ENCODE peak calls at places on chromosomes 6 and 20, in ten cellular contexts. O, W, A, C, D, H, V, K, Q and I are unnamed samples.

GRCh38 chr6:156883497-156884252 is 106.5 kb downstream of the ARID1B start:
- DNase-seq in O (no peak), W (no peak), A (peak; percentile 69), C (peak; percentile 63), D (peak; percentile 41), H (peak; percentile 13), V (no peak), K (peak; percentile 20), Q (no peak), I (no peak)

GRCh38 chr6:45724511-45724910 is 291.1 kb downstream of the CLIC5 start:
- DNase-seq in O (no peak), W (no peak), A (no peak), C (no peak), D (no peak), H (peak; percentile 88), V (peak; percentile 96), K (peak; percentile 93), Q (no peak), I (no peak)

GRCh38 chr6:77487808-77488425 is 24.6 kb upstream of the HTR1B start:
- DNase-seq in O (no peak), W (no peak), A (no peak), C (no peak), D (no peak), H (no peak), V (no peak), K (no peak), Q (no peak), I (no peak)

GRCh38 chr6:41767112-41767946 is 12.4 kb downstream of the FRS3 start:
- DNase-seq in O (no peak), W (peak; percentile 90), A (no peak), C (peak; percentile 20), D (peak; percentile 68), H (peak; percentile 77), V (peak; percentile 86), K (peak; percentile 78), Q (no peak), I (no peak)

GRCh38 chr6:134537146-134537555 is 219.2 kb upstream of the SGK1 start:
- DNase-seq in O (no peak), W (no peak), A (no peak), C (no peak), D (no peak), H (peak; percentile 96), V (peak; percentile 98), K (peak; percentile 73), Q (no peak), I (no peak)

GRCh38 chr6:170443151-170443662 is 109.9 kb downstream of the PSMB1 start:
- DNase-seq in O (no peak), W (no peak), A (no peak), C (no peak), D (no peak), H (no peak), V (no peak), K (no peak), Q (no peak), I (no peak)

GRCh38 chr6:107154131-107154906 is 39.0 kb upstream of the BEND3 start:
- DNase-seq in O (peak; percentile 34), W (no peak), A (no peak), C (no peak), D (peak; percentile 33), H (no peak), V (no peak), K (no peak), Q (no peak), I (no peak)

GRCh38 chr6:139855741-139856206 is 481.3 kb upstream of the CITED2 start:
- DNase-seq in O (no peak), W (no peak), A (no peak), C (no peak), D (no peak), H (no peak), V (no peak), K (no peak), Q (no peak), I (no peak)

GRCh38 chr6:134020071-134020470 is 32.4 kb downstream of the SLC2A12 start:
- DNase-seq in O (no peak), W (no peak), A (no peak), C (no peak), D (no peak), H (no peak), V (no peak), K (no peak), Q (no peak), I (no peak)

GRCh38 chr6:27280064-27280539 is 32.0 kb downstream of the POM121L2 start:
- DNase-seq in O (peak; percentile 67), W (peak; percentile 66), A (no peak), C (no peak), D (no peak), H (peak; percentile 63), V (peak; percentile 62), K (peak; percentile 58), Q (no peak), I (peak; percentile 55)

GRCh38 chr6:149560736-149561135 is 5.4 kb upstream of the GINM1 start:
- DNase-seq in O (peak; percentile 25), W (peak; percentile 48), A (no peak), C (peak; percentile 46), D (no peak), H (no peak), V (peak; percentile 27), K (no peak), Q (no peak), I (no peak)

GRCh38 chr6:17905611-17906592 is 81.5 kb downstream of the KIF13A start:
- DNase-seq in O (no peak), W (no peak), A (no peak), C (no peak), D (no peak), H (peak; percentile 86), V (peak; percentile 10), K (peak; percentile 59), Q (no peak), I (no peak)

GRCh38 chr20:57658447-57659130 is 38.4 kb upstream of the ZBP1 start:
- DNase-seq in O (no peak), W (no peak), A (peak; percentile 43), C (no peak), D (no peak), H (no peak), V (no peak), K (no peak), Q (no peak), I (peak; percentile 39)

GRCh38 chr6:113980937-113981554 is 10.1 kb upstream of the HDAC2 start:
- DNase-seq in O (peak; percentile 60), W (peak; percentile 56), A (no peak), C (peak; percentile 35), D (no peak), H (peak; percentile 40), V (peak; percentile 25), K (peak; percentile 33), Q (no peak), I (peak; percentile 20)

DNA sequence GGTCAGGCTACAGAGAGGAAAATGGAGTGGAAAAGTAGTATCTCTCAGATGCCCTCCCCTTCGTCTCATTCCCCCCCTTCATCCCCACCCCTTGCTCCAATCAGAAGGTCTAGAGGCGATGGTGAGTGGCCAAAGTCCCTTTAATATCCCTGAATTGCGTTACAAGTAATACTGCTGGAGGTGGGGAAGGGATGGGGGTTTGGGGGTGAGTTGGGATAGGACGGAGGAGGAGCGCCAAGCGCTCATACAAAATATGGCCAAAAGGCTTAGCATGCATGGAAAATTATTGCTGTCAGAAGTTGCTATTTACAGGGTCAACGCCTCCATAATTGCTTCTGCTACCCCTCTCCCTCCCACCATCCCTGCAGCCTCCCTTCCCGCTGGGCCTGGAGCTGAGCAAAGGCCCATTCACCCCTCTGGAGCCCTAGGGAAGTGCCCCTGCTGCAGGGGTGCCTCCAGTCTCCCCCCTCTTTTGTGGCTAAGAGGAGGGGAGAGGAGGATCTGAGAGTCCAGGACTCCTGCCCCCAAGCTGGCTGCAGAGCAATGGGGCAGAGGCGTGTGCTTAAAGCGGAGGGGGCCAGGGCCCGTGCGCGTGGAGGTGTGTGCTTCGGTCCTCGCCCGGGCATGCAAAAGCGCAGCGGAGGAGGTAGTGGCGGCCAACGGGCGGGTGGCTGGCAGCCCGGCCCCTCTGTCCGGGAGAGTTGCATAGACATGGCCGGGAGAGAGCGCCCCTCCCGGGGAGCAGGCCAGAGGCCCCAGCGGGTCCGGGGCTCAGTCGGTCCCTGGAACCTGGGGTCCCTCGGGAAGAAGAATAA is 8.7 kb upstream of the SRXN1 start:
- DNase-seq in O (peak; percentile 56), W (no peak), A (no peak), C (no peak), D (no peak), H (no peak), V (no peak), K (no peak), Q (no peak), I (no peak)
- TF ChIP-seq CTCF in O (no peak), W (no peak), A (no peak), C (no peak), D (no peak), H (no peak), V (no peak), K (no peak), Q (no peak), I (no peak)

GRCh38 chr6:116011096-116011401 is 49.6 kb downstream of the FRK start:
- DNase-seq in O (no peak), W (no peak), A (no peak), C (no peak), D (no peak), H (no peak), V (no peak), K (no peak), Q (no peak), I (no peak)
- TF ChIP-seq CTCF in O (peak; percentile 13), W (no peak), A (no peak), C (peak; percentile 67), D (no peak), H (no peak), V (no peak), K (no peak), Q (no peak), I (no peak)

DNA sequence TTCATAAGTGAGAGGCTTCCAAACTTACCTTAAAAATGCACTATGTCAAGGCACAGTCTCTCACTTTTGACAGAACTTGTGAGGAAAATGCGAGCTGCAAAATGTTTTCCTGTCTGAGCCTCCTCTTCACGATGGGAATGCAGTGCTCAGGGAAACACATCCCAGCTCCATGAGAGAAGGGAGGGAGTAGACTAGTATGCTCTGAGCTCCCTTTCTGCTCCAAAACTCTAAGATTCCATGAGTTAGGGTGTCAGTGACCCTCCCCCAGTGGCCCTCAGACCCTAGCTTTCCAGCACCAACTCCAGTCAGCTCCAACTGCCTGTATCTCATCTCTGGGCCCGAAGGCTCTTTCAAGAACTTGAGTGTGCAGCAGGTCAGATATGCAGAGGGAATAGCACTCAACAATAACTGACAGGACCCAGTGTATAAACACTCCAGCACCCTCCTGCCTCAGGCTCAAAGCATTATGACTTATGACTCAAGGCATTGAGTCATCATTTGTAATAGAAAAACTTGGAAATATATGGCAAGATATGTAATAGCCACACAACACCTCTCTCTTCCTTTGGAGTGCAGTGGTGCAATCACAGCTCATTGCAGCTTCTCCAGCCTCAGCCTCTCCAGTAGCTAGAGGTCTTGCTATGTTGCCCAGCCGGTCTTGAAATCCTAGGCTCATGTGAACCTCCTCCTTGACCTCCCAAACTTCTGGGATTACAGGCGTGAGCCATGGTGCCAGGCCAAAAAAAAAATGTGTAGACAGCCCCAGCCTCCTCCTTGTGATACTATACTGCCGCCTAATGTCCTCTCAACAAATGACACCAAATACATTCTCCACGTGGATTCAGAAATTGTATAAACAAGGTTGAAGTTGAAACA is 16.7 kb upstream of the ENTPD6 start:
- DNase-seq in O (no peak), W (peak; percentile 26), A (no peak), C (peak; percentile 37), D (peak; percentile 87), H (peak; percentile 93), V (peak; percentile 96), K (peak; percentile 98), Q (peak; percentile 55), I (peak; percentile 63)
- TF ChIP-seq CTCF in O (peak; percentile 41), W (peak; percentile 88), A (peak; percentile 88), C (peak; percentile 84), D (peak; percentile 38), H (peak; percentile 93), V (peak; percentile 77), K (peak; percentile 95), Q (peak; percentile 74), I (peak; percentile 79)

GRCh38 chr20:8454137-8454712 is 322.2 kb downstream of the PLCB1 start:
- DNase-seq in O (no peak), W (peak; percentile 78), A (no peak), C (peak; percentile 53), D (no peak), H (peak; percentile 98), V (peak; percentile 85), K (peak; percentile 88), Q (no peak), I (peak; percentile 10)
- TF ChIP-seq CTCF in O (peak; percentile 27), W (peak; percentile 93), A (peak; percentile 24), C (peak; percentile 71), D (no peak), H (peak; percentile 73), V (peak; percentile 33), K (peak; percentile 71), Q (no peak), I (peak; percentile 13)